ENCODE peak calls at places on chromosomes 3 and 15, in five cellular contexts. X is fibroblast of lung; Z is dorsolateral prefrontal cortex; T is naive thymus-derived CD4-positive, alpha-beta T cell; E is CD8-positive, alpha-beta T cell. Q is an unnamed sample.

GRCh38 chr3:156637480-156638022 is 36.8 kb upstream of the TIPARP start:
- DNase-seq in X (no peak), Z (no peak), T (no peak), E (no peak), Q (no peak)

GRCh38 chr15:64111679-64112050 is 15.9 kb downstream of the SNX1 start:
- DNase-seq in X (no peak), Z (no peak), T (no peak), E (no peak), Q (no peak)

GRCh38 chr15:53713218-53713617 is 46.2 kb downstream of the WDR72 start:
- DNase-seq in X (no peak), Z (no peak), T (no peak), E (no peak), Q (no peak)

GRCh38 chr3:42688016-42688415 is 2.7 kb downstream of the KLHL40 start:
- DNase-seq in X (no peak), Z (no peak), T (no peak), E (no peak), Q (no peak)

GRCh38 chr3:42655331-42655888 is 1.9 kb downstream of the ZBTB47 start:
- DNase-seq in X (no peak), Z (no peak), T (no peak), E (peak; percentile 48), Q (no peak)

GRCh38 chr3:75863130-75863529 is 77.8 kb upstream of the ZNF717 start:
- DNase-seq in X (no peak), Z (no peak), T (no peak), E (no peak), Q (no peak)

GRCh38 chr3:129664040-129664646 is 57.7 kb upstream of the PLXND1 start:
- DNase-seq in X (no peak), Z (no peak), T (no peak), E (no peak), Q (no peak)

GRCh38 chr3:50220109-50220508 is 15.0 kb downstream of the SLC38A3 start:
- DNase-seq in X (no peak), Z (no peak), T (no peak), E (no peak), Q (no peak)

GRCh38 chr3:171374661-171375285 is 85.4 kb downstream of the TNIK start:
- DNase-seq in X (peak; percentile 97), Z (no peak), T (no peak), E (no peak), Q (no peak)

GRCh38 chr15:83850846-83851245 is 196.9 kb downstream of the ADAMTSL3 start:
- DNase-seq in X (no peak), Z (no peak), T (no peak), E (no peak), Q (no peak)

GRCh38 chr3:171791695-171792082 is 18.6 kb downstream of the PLD1 start:
- DNase-seq in X (peak; percentile 76), Z (no peak), T (no peak), E (no peak), Q (no peak)

GRCh38 chr3:33096103-33096868 is 660 bp downstream of the GLB1 start:
- DNase-seq in X (peak; percentile 42), Z (peak; percentile 44), T (peak; percentile 36), E (peak; percentile 70), Q (peak; percentile 24)

GRCh38 chr3:37779289-37780152 is 82.2 kb upstream of the CTDSPL start:
- DNase-seq in X (peak; percentile 77), Z (peak; percentile 23), T (peak; percentile 8), E (no peak), Q (no peak)

GRCh38 chr3:103319912-103320311 is 885.1 kb downstream of the ZPLD1 start:
- DNase-seq in X (no peak), Z (no peak), T (no peak), E (no peak), Q (no peak)

GRCh38 chr15:40854161-40854560 is 10.3 kb downstream of the SPINT1 start:
- DNase-seq in X (no peak), Z (no peak), T (no peak), E (no peak), Q (no peak)

GRCh38 chr15:52128568-52128967 is 16.0 kb upstream of the BCL2L10 start:
- DNase-seq in X (no peak), Z (no peak), T (no peak), E (no peak), Q (no peak)

GRCh38 chr3:188169826-188170455 is 16.0 kb downstream of the LPP start:
- DNase-seq in X (peak; percentile 50), Z (peak; percentile 35), T (no peak), E (no peak), Q (peak; percentile 79)

GRCh38 chr3:179174316-179174715 is 26.2 kb downstream of the PIK3CA start:
- DNase-seq in X (no peak), Z (no peak), T (no peak), E (no peak), Q (no peak)

GRCh38 chr3:52248816-52249547 is 3.4 kb downstream of the PPM1M start:
- DNase-seq in X (peak; percentile 14), Z (peak; percentile 67), T (no peak), E (no peak), Q (no peak)

GRCh38 chr3:55622733-55623132 is 135.6 kb upstream of the WNT5A start:
- DNase-seq in X (peak; percentile 46), Z (no peak), T (no peak), E (no peak), Q (no peak)

GRCh38 chr15:41013698-41014414 is 60.6 kb downstream of the CHAC1 start:
- DNase-seq in X (no peak), Z (no peak), T (no peak), E (no peak), Q (no peak)

GRCh38 chr15:38823272-38823671 is 258.7 kb upstream of the RASGRP1 start:
- DNase-seq in X (no peak), Z (no peak), T (no peak), E (no peak), Q (no peak)

GRCh38 chr3:118637866-118638265 is 396.8 kb downstream of the IGSF11 start:
- DNase-seq in X (no peak), Z (peak; percentile 28), T (no peak), E (no peak), Q (no peak)

GRCh38 chr15:101451192-101451799 is 38.2 kb downstream of the PCSK6 start:
- DNase-seq in X (peak; percentile 13), Z (no peak), T (no peak), E (no peak), Q (peak; percentile 40)

GRCh38 chr15:66679043-66679656 is 22.9 kb upstream of the SMAD6 start:
- DNase-seq in X (no peak), Z (no peak), T (no peak), E (no peak), Q (no peak)

GRCh38 chr3:120353463-120353862 is 4.3 kb upstream of the LRRC58 start:
- DNase-seq in X (no peak), Z (no peak), T (no peak), E (no peak), Q (no peak)

GRCh38 chr3:187188931-187189330 is 8.4 kb upstream of the RTP1 start:
- DNase-seq in X (peak; percentile 47), Z (no peak), T (no peak), E (no peak), Q (no peak)

GRCh38 chr3:4776980-4777581 is 202.2 kb upstream of the BHLHE40 start:
- DNase-seq in X (peak; percentile 17), Z (no peak), T (no peak), E (no peak), Q (no peak)

GRCh38 chr3:100480111-100480510 is 12.3 kb upstream of the TMEM45A start:
- DNase-seq in X (no peak), Z (no peak), T (no peak), E (no peak), Q (no peak)

GRCh38 chr15:79073336-79073735 is 17.2 kb downstream of the RASGRF1 start:
- DNase-seq in X (no peak), Z (no peak), T (no peak), E (no peak), Q (no peak)

GRCh38 chr3:197516517-197516889 is 39.3 kb downstream of the BDH1 start:
- DNase-seq in X (peak; percentile 97), Z (no peak), T (no peak), E (no peak), Q (no peak)

GRCh38 chr15:74402873-74403589 is 30.7 kb downstream of the SEMA7A start:
- DNase-seq in X (no peak), Z (no peak), T (peak; percentile 30), E (peak; percentile 74), Q (no peak)
- H3K4me3 ChIP-seq in X (no peak overlapping the region), Z (no peak overlapping the region), T (peak overlapping the region; percentile 10), E (no peak overlapping the region), Q (no peak overlapping the region)

GRCh38 chr3:73029321-73029796 is 32.1 kb upstream of the EBLN2 start:
- DNase-seq in X (peak; percentile 96), Z (no peak), T (no peak), E (no peak), Q (peak; percentile 12)
- H3K4me3 ChIP-seq in X (no peak overlapping the region), Z (no peak overlapping the region), T (no peak overlapping the region), E (no peak overlapping the region), Q (no peak overlapping the region)

DNA sequence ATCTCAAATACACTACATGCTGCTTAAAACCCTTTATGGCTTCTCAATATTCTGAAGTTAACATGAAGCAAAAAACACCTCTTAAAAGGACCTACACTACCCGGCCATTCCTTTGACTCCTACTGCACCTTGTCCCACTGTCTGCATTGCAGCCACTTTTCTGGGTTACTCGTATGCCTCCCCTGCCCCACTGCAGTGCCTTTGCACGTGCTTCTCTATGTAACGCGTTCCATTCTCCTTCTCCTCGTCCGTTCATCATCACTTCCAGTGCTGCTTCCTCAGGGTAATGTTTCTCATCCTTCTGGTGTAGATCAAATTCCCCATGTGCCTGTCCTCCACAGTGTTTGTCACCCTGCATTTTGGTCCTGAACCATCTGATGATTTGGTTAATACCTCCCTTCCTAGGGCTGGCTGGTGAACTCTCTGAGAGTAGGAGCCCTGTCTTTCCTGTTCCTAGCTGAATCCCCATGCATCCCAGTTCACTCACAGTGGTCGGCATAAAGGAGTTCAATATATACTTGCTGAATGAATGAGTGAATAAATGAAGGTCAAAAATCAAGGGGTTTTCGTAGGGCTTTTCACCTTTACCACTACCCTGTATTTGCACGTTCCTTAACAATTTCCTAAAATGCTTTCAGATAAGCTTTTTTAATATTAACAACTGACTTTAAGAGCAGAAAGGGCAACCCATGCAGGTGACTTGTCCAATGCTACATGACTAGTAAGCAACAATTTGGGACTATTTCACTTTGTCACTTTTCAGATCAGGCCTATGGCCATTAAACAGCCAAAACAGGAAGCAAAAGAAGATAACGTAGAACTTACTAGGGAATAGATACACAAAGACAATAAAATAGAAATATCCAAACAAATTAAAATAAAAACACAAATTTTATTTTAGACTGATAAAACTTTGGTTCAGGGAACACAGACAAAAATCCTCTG is 2.4 kb upstream of the STT3B start:
- DNase-seq in X (no peak), Z (no peak), T (no peak), E (no peak), Q (no peak)
- H3K4me3 ChIP-seq in X (no peak overlapping the region), Z (no peak overlapping the region), T (peak overlapping the region; percentile 76), E (no peak overlapping the region), Q (no peak overlapping the region)

DNA sequence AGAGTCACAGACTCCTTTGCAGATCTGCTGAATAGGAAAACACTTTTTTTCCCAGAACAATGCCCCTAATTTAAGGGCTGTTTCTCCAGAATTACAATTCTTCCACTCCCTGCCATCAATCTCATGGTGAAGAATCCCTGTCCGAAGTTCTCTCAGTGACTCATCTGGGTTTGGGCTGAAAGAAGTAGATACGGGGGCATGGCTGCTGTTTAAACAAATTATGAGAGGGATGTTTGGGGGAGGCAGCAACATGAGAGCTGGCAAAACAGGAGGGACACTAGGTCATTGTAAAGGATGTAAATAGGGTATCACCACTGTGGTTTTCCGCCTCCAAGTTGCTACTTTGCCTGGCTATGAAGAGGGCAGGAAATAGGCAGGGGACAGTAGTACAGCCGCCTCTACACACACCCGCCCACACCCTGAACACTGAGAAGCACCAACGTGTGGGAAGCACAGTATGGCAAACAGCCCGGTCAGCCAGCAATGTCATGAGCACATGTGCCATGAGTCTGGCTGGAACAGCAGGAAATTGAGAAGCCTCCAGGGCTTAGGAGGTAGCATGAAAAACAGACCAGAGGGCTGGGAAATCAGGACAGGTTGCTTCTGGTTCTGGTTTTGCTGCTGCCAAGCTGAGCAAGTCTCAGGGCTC is 17.2 kb downstream of the HEXA start:
- DNase-seq in X (peak; percentile 86), Z (peak; percentile 70), T (no peak), E (no peak), Q (no peak)
- H3K4me3 ChIP-seq in X (no peak overlapping the region), Z (no peak overlapping the region), T (no peak overlapping the region), E (no peak overlapping the region), Q (no peak overlapping the region)